ENCODE peak calls at places on chromosomes 12 and 14, in nine cellular contexts. Y, T, P, L, H, O, N, C and R are unnamed samples.

GRCh38 chr12:14612895-14613294 is 45.2 kb upstream of the PLBD1 start:
- DNase-seq in N (no peak), L (no peak), O (no peak), H (no peak), Y (no peak), C (no peak), P (no peak), T (no peak), R (no peak)

GRCh38 chr12:80165741-80166140 is 66.4 kb downstream of the OTOGL start:
- DNase-seq in L (no peak), N (no peak), P (no peak), O (no peak), T (no peak), Y (no peak), H (no peak), C (no peak), R (no peak)

GRCh38 chr14:100608064-100608463 is 20.8 kb upstream of the BEGAIN start:
- DNase-seq in L (no peak), T (no peak), P (no peak), Y (no peak), N (no peak), O (no peak), C (no peak), H (no peak), R (no peak)

GRCh38 chr14:73696466-73697390 is 17.5 kb downstream of the PNMA1 start:
- DNase-seq in C (no peak), L (no peak), H (no peak), P (no peak), O (no peak), T (no peak), N (no peak), Y (no peak), R (no peak)

GRCh38 chr14:89607453-89607852 is 190.4 kb upstream of the FOXN3 start:
- DNase-seq in H (no peak), C (no peak), L (no peak), Y (no peak), T (no peak), P (no peak), O (no peak), N (no peak), R (no peak)

GRCh38 chr12:123115409-123116111 is 35.3 kb downstream of the PITPNM2 start:
- DNase-seq in N (no peak), L (peak; percentile 49), Y (no peak), C (peak; percentile 79), H (no peak), P (peak; percentile 69), O (peak; percentile 84), T (peak; percentile 49), R (no peak)

GRCh38 chr14:67554341-67554740 is 21.3 kb downstream of the PLEKHH1 start:
- DNase-seq in C (no peak), L (no peak), P (no peak), O (no peak), Y (no peak), N (no peak), T (no peak), H (no peak), R (no peak)

GRCh38 chr14:100076133-100076532 is 10.9 kb downstream of the EVL start:
- DNase-seq in N (peak; percentile 51), O (no peak), P (no peak), T (no peak), Y (no peak), H (no peak), L (peak; percentile 60), C (peak; percentile 75), R (peak; percentile 32)

GRCh38 chr14:60204104-60204842 is 39.1 kb upstream of the DHRS7 start:
- DNase-seq in Y (no peak), O (no peak), N (no peak), H (no peak), P (no peak), C (no peak), T (no peak), L (no peak), R (no peak)

GRCh38 chr12:48072266-48072665 is 33.6 kb downstream of the SENP1 start:
- DNase-seq in P (no peak), H (no peak), L (no peak), Y (no peak), C (no peak), O (no peak), T (no peak), N (no peak), R (no peak)

GRCh38 chr14:34250959-34251358 is 211.1 kb downstream of the SPTSSA start:
- DNase-seq in L (no peak), P (no peak), Y (no peak), H (no peak), O (no peak), N (no peak), C (no peak), T (no peak), R (no peak)

GRCh38 chr14:48023881-48024280 is 348.5 kb upstream of the MDGA2 start:
- DNase-seq in P (no peak), C (no peak), T (no peak), O (no peak), L (no peak), H (no peak), N (no peak), Y (no peak), R (no peak)

GRCh38 chr12:121812921-121813896 is 9.4 kb downstream of the SETD1B start:
- DNase-seq in L (no peak), T (no peak), H (no peak), C (peak; percentile 49), N (peak; percentile 50), O (peak; percentile 20), Y (no peak), P (peak; percentile 54), R (no peak)

GRCh38 chr12:51592034-51592705 is 1.1 kb downstream of the SCN8A start:
- DNase-seq in N (no peak), T (no peak), Y (no peak), O (peak; percentile 7), L (no peak), C (no peak), H (no peak), P (no peak), R (peak; percentile 25)

GRCh38 chr12:132596016-132596415 is 14.4 kb downstream of the LRCOL1 start:
- DNase-seq in O (peak; percentile 55), C (no peak), P (no peak), Y (no peak), N (no peak), L (no peak), H (no peak), T (no peak), R (no peak)

GRCh38 chr14:76546426-76547221 is 170.7 kb downstream of the ESRRB start:
- DNase-seq in P (no peak), T (no peak), H (no peak), N (no peak), L (peak; percentile 3), Y (no peak), C (no peak), O (no peak), R (peak; percentile 69)

GRCh38 chr12:69501154-69501895 is 31.1 kb downstream of the FRS2 start:
- DNase-seq in O (no peak), C (no peak), P (no peak), L (no peak), Y (no peak), T (no peak), N (no peak), H (no peak), R (no peak)

GRCh38 chr14:91036741-91037469 is 23.5 kb downstream of the RPS6KA5 start:
- DNase-seq in P (no peak), Y (no peak), H (no peak), C (no peak), O (no peak), T (no peak), L (no peak), N (no peak), R (no peak)

GRCh38 chr14:95961481-95961880 is 77.7 kb upstream of the C14orf132 start:
- DNase-seq in Y (no peak), O (no peak), L (no peak), P (no peak), C (no peak), H (no peak), N (no peak), T (no peak), R (no peak)
- H3K4me1 ChIP-seq in Y (no peaks in the 10 kb centered on the region), O (no peaks in the 10 kb centered on the region), L (no peaks in the 10 kb centered on the region), P (no peaks in the 10 kb centered on the region), C (no peaks in the 10 kb centered on the region), H (no peaks in the 10 kb centered on the region), N (no peaks in the 10 kb centered on the region), T (no peaks in the 10 kb centered on the region), R (no peaks in the 10 kb centered on the region)

GRCh38 chr12:53500119-53500775 is 836 bp upstream of the TARBP2 start:
- DNase-seq in T (peak; percentile 74), Y (peak; percentile 62), P (peak; percentile 80), L (peak; percentile 85), H (peak; percentile 81), C (peak; percentile 86), N (no peak), O (peak; percentile 84), R (no peak)
- H3K4me1 ChIP-seq in T (peaks cover 70% of the 10 kb centered on the region), Y (peaks cover 14% of the 10 kb centered on the region), P (peaks cover 17% of the 10 kb centered on the region), L (peaks cover 49% of the 10 kb centered on the region), H (peaks cover 7% of the 10 kb centered on the region), C (no peaks in the 10 kb centered on the region), N (peaks cover 28% of the 10 kb centered on the region), O (peaks cover 24% of the 10 kb centered on the region), R (peaks cover 6% of the 10 kb centered on the region)

GRCh38 chr14:50524731-50525510 is 7.4 kb downstream of the MAP4K5 start:
- DNase-seq in N (no peak), C (no peak), L (no peak), T (no peak), O (no peak), P (no peak), H (no peak), Y (no peak), R (no peak)

GRCh38 chr14:50530794-50531193 is 1.6 kb downstream of the MAP4K5 start:
- DNase-seq in T (no peak), C (no peak), O (no peak), L (no peak), P (no peak), Y (no peak), H (no peak), N (no peak), R (no peak)

GRCh38 chr14:50530358-50530757 is 2.0 kb downstream of the MAP4K5 start:
- DNase-seq in O (no peak), H (no peak), C (no peak), L (no peak), P (no peak), N (no peak), T (no peak), Y (no peak), R (no peak)

GRCh38 chr14:50529288-50530179 is 2.8 kb downstream of the MAP4K5 start:
- DNase-seq in T (no peak), L (no peak), O (no peak), N (no peak), P (no peak), C (no peak), Y (no peak), H (no peak), R (no peak)

DNA sequence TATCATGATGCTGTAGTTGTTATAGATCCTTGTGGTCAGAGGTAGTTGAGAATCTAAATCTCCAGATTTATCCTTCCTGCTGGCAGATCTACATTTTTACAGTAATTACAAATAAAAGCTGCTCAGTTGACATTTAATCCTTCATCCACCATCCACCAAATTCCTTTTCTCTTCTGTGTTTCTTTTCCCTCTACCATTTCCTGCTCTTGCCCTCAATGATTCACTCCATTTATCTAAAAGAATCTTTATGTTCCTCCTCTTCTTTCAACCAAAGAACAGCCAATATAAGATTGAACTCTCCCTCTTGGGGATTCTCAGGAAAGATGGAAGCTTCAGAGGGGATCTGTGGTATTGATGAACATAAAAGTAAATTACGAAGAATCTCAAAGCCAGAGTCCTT is 4.4 kb downstream of the MAP4K5 start:
- DNase-seq in H (no peak), P (no peak), Y (no peak), N (no peak), T (no peak), L (no peak), O (no peak), C (no peak), R (no peak)
- H3K4me1 ChIP-seq in H (peaks cover 15% of the 10 kb centered on the region), P (peaks cover 27% of the 10 kb centered on the region), Y (no peaks in the 10 kb centered on the region), N (peaks cover 53% of the 10 kb centered on the region), T (peaks cover 86% of the 10 kb centered on the region), L (peaks cover 43% of the 10 kb centered on the region), O (peaks cover 13% of the 10 kb centered on the region), C (no peaks in the 10 kb centered on the region), R (peaks cover 6% of the 10 kb centered on the region)

GRCh38 chr12:4312251-4312650 is 8.8 kb upstream of the TIGAR start:
- DNase-seq in N (no peak), L (no peak), T (no peak), H (no peak), P (no peak), C (no peak), Y (no peak), O (no peak), R (no peak)
- H3K4me1 ChIP-seq in N (no peaks in the 10 kb centered on the region), L (no peaks in the 10 kb centered on the region), T (peaks cover 14% of the 10 kb centered on the region), H (no peaks in the 10 kb centered on the region), P (peaks cover 5% of the 10 kb centered on the region), C (no peaks in the 10 kb centered on the region), Y (no peaks in the 10 kb centered on the region), O (no peaks in the 10 kb centered on the region), R (no peaks in the 10 kb centered on the region)